ENCODE peak calls at places on chromosomes 5 and 9, in seven cellular contexts. V is suprapubic skin, E is A549, C is HepG2, F is spleen, O is IMR-90, Q is K562. P is an unnamed sample.

GRCh38 chr5:307306-307705 is 14.2 kb upstream of the AHRR start:
- DNase-seq in V (peak; percentile 35), E (no peak), C (no peak), F (no peak), O (no peak), Q (no peak), P (no peak)

GRCh38 chr5:90020575-90021535 is 388.7 kb downstream of the CETN3 start:
- DNase-seq in V (no peak), E (no peak), C (peak; percentile 15), F (no peak), O (peak; percentile 58), Q (no peak), P (no peak)

GRCh38 chr5:138543730-138544104 is 681 bp upstream of the ETF1 start:
- DNase-seq in V (no peak), E (peak; percentile 58), C (no peak), F (no peak), O (no peak), Q (peak; percentile 55), P (no peak)

GRCh38 chr9:134068742-134069535 is 1.1 kb upstream of the BRD3 start:
- DNase-seq in V (peak; percentile 56), E (no peak), C (no peak), F (peak; percentile 79), O (peak; percentile 6), Q (no peak), P (no peak)

GRCh38 chr9:89991204-89991790 is 386.5 kb downstream of the GADD45G start:
- DNase-seq in V (no peak), E (no peak), C (no peak), F (no peak), O (no peak), Q (no peak), P (no peak)

GRCh38 chr9:14868418-14868771 is 41.8 kb downstream of the FREM1 start:
- DNase-seq in V (no peak), E (no peak), C (no peak), F (no peak), O (no peak), Q (no peak), P (no peak)

GRCh38 chr5:174327317-174327864 is 281.9 kb downstream of the NSG2 start:
- DNase-seq in V (no peak), E (peak; percentile 83), C (peak; percentile 42), F (no peak), O (peak; percentile 69), Q (peak; percentile 82), P (no peak)

GRCh38 chr9:89668216-89668867 is 63.5 kb downstream of the GADD45G start:
- DNase-seq in V (no peak), E (no peak), C (no peak), F (no peak), O (no peak), Q (no peak), P (no peak)

GRCh38 chr5:120449501-120449900 is 14.6 kb upstream of the PRR16 start:
- DNase-seq in V (no peak), E (no peak), C (no peak), F (no peak), O (peak; percentile 46), Q (no peak), P (no peak)

GRCh38 chr5:141001466-141001853 is 35.2 kb downstream of the PCDHAC2 start:
- DNase-seq in V (no peak), E (peak; percentile 67), C (no peak), F (no peak), O (no peak), Q (no peak), P (peak; percentile 19)

GRCh38 chr5:180782748-180783147 is 19.9 kb downstream of the MGAT1 start:
- DNase-seq in V (no peak), E (no peak), C (no peak), F (no peak), O (no peak), Q (no peak), P (no peak)

GRCh38 chr5:74386571-74387334 is 253.8 kb downstream of the ENC1 start:
- DNase-seq in V (no peak), E (no peak), C (no peak), F (no peak), O (peak; percentile 75), Q (no peak), P (no peak)

GRCh38 chr5:66213533-66213932 is 69.4 kb downstream of the SREK1 start:
- DNase-seq in V (no peak), E (no peak), C (no peak), F (no peak), O (no peak), Q (no peak), P (no peak)

GRCh38 chr5:172284275-172284971 is 859 bp upstream of the UBTD2 start:
- DNase-seq in V (peak; percentile 75), E (no peak), C (no peak), F (peak; percentile 88), O (no peak), Q (peak; percentile 17), P (no peak)

GRCh38 chr9:17294822-17295624 is 160.2 kb downstream of the CNTLN start:
- DNase-seq in V (no peak), E (no peak), C (no peak), F (peak; percentile 54), O (no peak), Q (no peak), P (no peak)

GRCh38 chr9:3962467-3962866 is 337.4 kb downstream of the GLIS3 start:
- DNase-seq in V (no peak), E (peak; percentile 48), C (peak; percentile 80), F (no peak), O (peak; percentile 76), Q (no peak), P (no peak)

DNA sequence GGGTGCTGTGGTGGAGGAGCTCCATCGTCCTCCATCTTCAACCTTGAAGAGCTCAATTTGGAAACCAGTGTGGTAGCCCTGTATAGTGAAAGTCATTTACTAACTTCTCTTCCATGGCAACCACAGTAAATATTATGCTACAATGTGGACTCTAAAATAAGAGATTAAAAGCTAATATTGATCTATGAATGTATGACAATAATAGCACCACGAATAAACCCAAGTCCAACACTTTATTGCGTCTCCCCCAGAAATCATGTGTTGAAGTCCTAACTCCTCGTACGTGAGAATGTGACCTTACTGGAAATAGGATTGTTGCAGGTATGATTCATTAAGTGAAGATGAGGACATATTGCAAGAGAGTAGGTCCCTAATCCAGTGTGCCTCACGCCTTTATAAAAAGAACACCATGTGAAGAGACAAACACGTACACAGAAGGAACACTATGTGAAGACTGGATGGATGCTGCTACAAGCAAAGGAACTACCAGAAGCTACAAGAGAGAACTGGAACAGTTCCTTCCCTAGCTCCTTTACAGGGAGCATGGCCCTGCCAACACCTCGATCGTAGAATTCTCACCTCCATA is 276.2 kb downstream of the PDE4D start:
- DNase-seq in V (no peak), E (no peak), C (no peak), F (no peak), O (no peak), Q (no peak), P (no peak)
- TF ChIP-seq POLR2A in V (no peak), E (no peak), C (no peak), F (no peak), O (no peak), Q (no peak), P (no peak)

GRCh38 chr5:113266227-113266912 is 168.4 kb downstream of the TSSK1B start:
- DNase-seq in V (no peak), E (no peak), C (no peak), F (no peak), O (peak; percentile 31), Q (no peak), P (no peak)

GRCh38 chr5:113268232-113268631 is 166.6 kb downstream of the TSSK1B start:
- DNase-seq in V (no peak), E (no peak), C (no peak), F (no peak), O (no peak), Q (no peak), P (no peak)

GRCh38 chr5:113267361-113267900 is 167.4 kb downstream of the TSSK1B start:
- DNase-seq in V (no peak), E (no peak), C (no peak), F (no peak), O (no peak), Q (no peak), P (no peak)

GRCh38 chr5:113265190-113265589 is 169.6 kb downstream of the TSSK1B start:
- DNase-seq in V (no peak), E (no peak), C (no peak), F (no peak), O (no peak), Q (no peak), P (no peak)

DNA sequence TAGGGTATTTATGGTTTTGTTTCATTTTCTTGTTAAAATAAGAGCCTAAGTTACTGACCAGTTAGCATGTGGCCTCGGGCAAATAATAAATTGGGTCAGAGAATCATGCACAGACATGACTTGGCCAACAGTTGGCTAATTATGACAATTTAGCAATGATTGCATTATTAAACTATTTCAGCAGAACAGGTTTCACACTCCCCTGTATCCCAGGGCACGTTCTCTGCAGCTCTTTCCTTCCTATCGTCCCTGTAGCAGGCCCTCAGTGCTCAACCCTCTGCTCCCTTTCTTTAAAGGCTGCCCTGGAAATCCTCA is 167.9 kb downstream of the TSSK1B start:
- DNase-seq in V (no peak), E (no peak), C (no peak), F (no peak), O (no peak), Q (no peak), P (no peak)
- H3K4me1 ChIP-seq in V (peaks cover 53% of the 10 kb centered on the region), E (no peaks in the 10 kb centered on the region), C (no peaks in the 10 kb centered on the region), F (no peaks in the 10 kb centered on the region), O (peaks cover 15% of the 10 kb centered on the region), Q (no peaks in the 10 kb centered on the region), P (peaks cover 7% of the 10 kb centered on the region)

DNA sequence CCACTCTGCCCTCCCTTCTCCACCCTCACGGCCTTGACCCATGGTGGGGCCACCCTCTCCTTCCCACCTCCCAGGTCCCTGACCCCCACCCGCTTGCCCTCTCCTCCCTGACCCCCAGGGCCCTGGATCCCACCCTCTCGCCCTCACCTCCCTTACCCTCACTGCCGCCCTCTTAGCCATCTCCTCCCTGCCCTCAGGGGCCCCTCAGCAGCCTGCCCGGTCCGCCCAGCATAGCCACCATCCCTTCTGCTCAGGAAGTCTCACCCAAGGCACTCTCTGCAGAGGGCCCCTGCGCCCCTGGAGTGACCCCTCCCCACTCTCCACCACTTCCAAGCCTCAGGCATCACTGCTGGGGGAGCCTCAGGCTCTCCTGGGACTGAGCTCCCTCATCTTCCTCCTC is 66.3 kb downstream of the MRPL36 start:
- DNase-seq in V (no peak), E (no peak), C (no peak), F (no peak), O (no peak), Q (no peak), P (no peak)
- H3K4me3 ChIP-seq in V (no peak overlapping the region), E (no peak overlapping the region), C (no peak overlapping the region), F (no peak overlapping the region), O (no peak overlapping the region), Q (no peak overlapping the region), P (no peak overlapping the region)

GRCh38 chr5:156482816-156483215 is 155.9 kb downstream of the SGCD start:
- DNase-seq in V (no peak), E (no peak), C (no peak), F (no peak), O (no peak), Q (no peak), P (no peak)

GRCh38 chr5:156476704-156477103 is 149.7 kb downstream of the SGCD start:
- DNase-seq in V (no peak), E (no peak), C (no peak), F (no peak), O (no peak), Q (no peak), P (no peak)

GRCh38 chr5:156481741-156482140 is 154.8 kb downstream of the SGCD start:
- DNase-seq in V (no peak), E (no peak), C (no peak), F (no peak), O (peak; percentile 16), Q (no peak), P (no peak)

GRCh38 chr5:156477196-156477595 is 150.2 kb downstream of the SGCD start:
- DNase-seq in V (no peak), E (no peak), C (no peak), F (no peak), O (peak; percentile 32), Q (no peak), P (no peak)

GRCh38 chr5:156479864-156480263 is 152.9 kb downstream of the SGCD start:
- DNase-seq in V (peak; percentile 62), E (no peak), C (no peak), F (no peak), O (peak; percentile 92), Q (no peak), P (no peak)
- TF ChIP-seq POLR2A in V (no peak), E (no peak), C (no peak), F (no peak), O (no peak), Q (no peak), P (no peak)